ENCODE peak calls at places on chromosomes 2 and 18, in four cellular contexts. V is AG10803, K is mucosa of descending colon, S is choroid plexus epithelial cell. E is an unnamed sample.

GRCh38 chr2:70974592-70974991 is 3.8 kb upstream of the ANKRD53 start:
- DNase-seq in V (no peak), K (no peak), S (no peak), E (no peak)

GRCh38 chr2:128783193-128783671 is 464.6 kb upstream of the HS6ST1 start:
- DNase-seq in V (no peak), K (no peak), S (no peak), E (no peak)

GRCh38 chr2:172836386-172837200 is 100.9 kb downstream of the RAPGEF4 start:
- DNase-seq in V (peak; percentile 53), K (no peak), S (peak; percentile 49), E (peak; percentile 95)

GRCh38 chr18:44803019-44803650 is 122.4 kb downstream of the SETBP1 start:
- DNase-seq in V (peak; percentile 61), K (peak; percentile 78), S (peak; percentile 90), E (peak; percentile 76)

GRCh38 chr2:226716126-226716525 is 83.5 kb downstream of the IRS1 start:
- DNase-seq in V (no peak), K (no peak), S (no peak), E (no peak)

GRCh38 chr18:13136689-13137040 is 81.9 kb upstream of the LDLRAD4 start:
- DNase-seq in V (no peak), K (no peak), S (no peak), E (peak; percentile 16)

GRCh38 chr2:61350777-61351176 is 120.1 kb downstream of the USP34 start:
- DNase-seq in V (no peak), K (no peak), S (no peak), E (no peak)

GRCh38 chr2:14423145-14423906 is 209.2 kb upstream of the LRATD1 start:
- DNase-seq in V (no peak), K (no peak), S (no peak), E (no peak)

GRCh38 chr18:64713284-64713683 is 564.4 kb upstream of the LINC00305 start:
- DNase-seq in V (no peak), K (no peak), S (no peak), E (no peak)

GRCh38 chr2:128324008-128324896 is 5.6 kb upstream of the HS6ST1 start:
- DNase-seq in V (no peak), K (no peak), S (no peak), E (no peak)

GRCh38 chr2:181628590-181629585 is 28.0 kb downstream of the CERKL start:
- DNase-seq in V (no peak), K (no peak), S (no peak), E (no peak)

GRCh38 chr2:144249035-144249637 is 270.8 kb downstream of the ZEB2 start:
- DNase-seq in V (peak; percentile 27), K (no peak), S (no peak), E (peak; percentile 42)

GRCh38 chr2:39948016-39948719 is 169.1 kb upstream of the THUMPD2 start:
- DNase-seq in V (peak; percentile 58), K (no peak), S (peak; percentile 2), E (peak; percentile 12)

GRCh38 chr2:201696151-201696659 is 2.2 kb downstream of the MPP4 start:
- DNase-seq in V (peak; percentile 96), K (no peak), S (peak; percentile 73), E (peak; percentile 77)
- H3K4me3 ChIP-seq in V (no peak overlapping the region), K (no peak overlapping the region), S (no peak overlapping the region), E (no peak overlapping the region)

GRCh38 chr2:26235089-26235488 is 9.3 kb downstream of the HADHA start:
- DNase-seq in V (no peak), K (no peak), S (peak; percentile 24), E (peak; percentile 18)
- TF ChIP-seq CTCF in V (peak; percentile 28), K (no peak), S (peak; percentile 47), E (no peak)

GRCh38 chr2:44928660-44929471 is 12.6 kb upstream of the SIX3 start:
- DNase-seq in V (no peak), K (no peak), S (no peak), E (no peak)
- H3K4me3 ChIP-seq in V (no peak overlapping the region), K (no peak overlapping the region), S (no peak overlapping the region), E (no peak overlapping the region)

DNA sequence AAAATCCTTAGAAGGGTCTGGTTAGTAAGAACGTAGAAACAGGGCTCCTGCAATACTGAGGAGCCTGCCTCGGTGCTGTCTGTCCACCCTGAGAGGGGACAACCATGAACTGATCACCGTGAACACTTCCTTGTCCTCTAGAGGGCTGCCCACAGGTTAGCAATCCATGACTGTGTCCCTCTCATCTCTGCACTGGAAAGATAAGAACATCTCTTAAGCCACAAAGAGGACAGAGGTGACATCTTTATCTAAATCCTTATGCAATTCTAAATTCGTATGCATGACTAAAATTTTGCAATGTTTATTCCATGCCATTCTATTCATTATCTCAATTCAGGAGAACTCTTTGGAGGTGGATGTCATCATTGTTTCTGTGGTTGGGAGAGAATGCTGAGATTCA is 12.8 kb downstream of the EFR3B start:
- DNase-seq in V (peak; percentile 15), K (no peak), S (no peak), E (no peak)
- TF ChIP-seq CTCF in V (no peak), K (no peak), S (no peak), E (no peak)

GRCh38 chr2:46879511-46879910 is 36.1 kb downstream of the MCFD2 start:
- DNase-seq in V (no peak), K (no peak), S (no peak), E (no peak)

GRCh38 chr2:46886268-46887027 is 29.2 kb downstream of the MCFD2 start:
- DNase-seq in V (no peak), K (no peak), S (no peak), E (no peak)

GRCh38 chr2:46888421-46888952 is 27.1 kb downstream of the MCFD2 start:
- DNase-seq in V (no peak), K (no peak), S (no peak), E (no peak)

GRCh38 chr2:46887028-46887885 is 28.3 kb downstream of the MCFD2 start:
- DNase-seq in V (peak; percentile 59), K (no peak), S (peak; percentile 52), E (no peak)

GRCh38 chr2:46885376-46885775 is 30.2 kb downstream of the MCFD2 start:
- DNase-seq in V (peak; percentile 59), K (no peak), S (peak; percentile 81), E (peak; percentile 80)
- H3K4me3 ChIP-seq in V (no peak overlapping the region), K (no peak overlapping the region), S (no peak overlapping the region), E (no peak overlapping the region)

GRCh38 chr2:171160119-171160629 is 519 bp downstream of the TLK1 start:
- DNase-seq in V (peak; percentile 70), K (peak; percentile 76), S (peak; percentile 69), E (peak; percentile 68)

GRCh38 chr2:171158790-171159325 is 1.8 kb downstream of the TLK1 start:
- DNase-seq in V (no peak), K (no peak), S (no peak), E (no peak)

GRCh38 chr2:171159326-171160118 is 1.2 kb downstream of the TLK1 start:
- DNase-seq in V (peak; percentile 76), K (peak; percentile 71), S (peak; percentile 88), E (peak; percentile 81)

GRCh38 chr2:171161425-171162289 is 964 bp upstream of the TLK1 start:
- DNase-seq in V (no peak), K (no peak), S (no peak), E (no peak)

DNA sequence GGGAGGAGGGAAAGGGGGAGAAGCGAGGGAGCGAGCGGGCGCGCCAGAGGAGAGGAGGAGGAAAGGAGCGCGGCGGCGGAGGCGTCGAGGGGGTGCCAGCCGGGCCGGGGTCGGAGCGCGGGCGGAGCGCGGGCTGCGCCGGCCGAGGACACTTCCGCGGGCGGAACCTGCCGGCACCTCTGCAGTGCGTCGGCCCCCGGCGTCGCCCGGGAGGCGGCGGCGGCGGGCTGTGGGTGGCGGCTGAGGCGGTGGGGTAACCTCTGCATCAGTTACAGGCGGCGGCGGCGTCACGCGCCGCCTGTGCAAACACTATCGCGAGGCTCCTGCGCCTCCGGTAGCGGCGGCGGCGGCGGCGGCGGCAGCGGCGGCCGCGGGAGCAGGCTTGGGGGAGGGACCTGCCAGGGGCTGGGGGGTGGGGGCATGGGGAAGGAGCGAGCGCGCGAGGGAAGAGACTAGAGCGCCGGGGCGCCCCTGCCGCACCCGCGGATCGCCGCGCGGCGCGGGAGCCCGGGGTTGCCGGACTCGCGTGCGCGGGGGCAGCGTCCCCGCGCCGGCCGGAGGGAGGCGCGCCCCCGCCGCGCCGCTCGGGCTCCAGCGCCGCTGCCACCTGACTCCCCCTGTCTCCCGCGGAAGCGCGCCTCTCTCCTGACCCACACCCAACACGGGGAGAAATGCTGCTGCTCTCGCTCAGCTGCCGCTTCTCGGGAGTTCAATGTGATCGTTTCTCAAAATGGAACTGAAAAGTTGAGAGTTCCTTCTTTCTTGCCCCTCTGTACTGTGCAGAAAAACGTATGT is at the start of gene TLK1:
- DNase-seq in V (peak; percentile 69), K (peak; percentile 88), S (peak; percentile 73), E (peak; percentile 69)
- TF ChIP-seq CTCF in V (no peak), K (no peak), S (no peak), E (no peak)

GRCh38 chr2:148643421-148643820 is 1.1 kb upstream of the EPC2 start:
- DNase-seq in V (no peak), K (no peak), S (no peak), E (no peak)

GRCh38 chr2:148643998-148644884 is at the start of gene EPC2:
- DNase-seq in V (peak; percentile 75), K (peak; percentile 94), S (peak; percentile 86), E (peak; percentile 81)

GRCh38 chr2:148642891-148643416 is 1.6 kb upstream of the EPC2 start:
- DNase-seq in V (no peak), K (no peak), S (peak; percentile 95), E (peak; percentile 76)

GRCh38 chr2:148640767-148641166 is 3.8 kb upstream of the EPC2 start:
- DNase-seq in V (peak; percentile 49), K (no peak), S (peak; percentile 60), E (peak; percentile 45)

GRCh38 chr2:148642112-148642744 is 2.3 kb upstream of the EPC2 start:
- DNase-seq in V (no peak), K (no peak), S (no peak), E (no peak)
- H3K4me3 ChIP-seq in V (no peak overlapping the region), K (no peak overlapping the region), S (no peak overlapping the region), E (no peak overlapping the region)

GRCh38 chr2:164675027-164675426 is 53.7 kb upstream of the GRB14 start:
- DNase-seq in V (peak; percentile 25), K (no peak), S (no peak), E (no peak)
- TF ChIP-seq CTCF in V (no peak), K (no peak), S (no peak), E (no peak)

GRCh38 chr2:237171895-237172294 is 86.2 kb downstream of the COPS8 start:
- DNase-seq in V (no peak), K (no peak), S (no peak), E (no peak)
- H3K4me3 ChIP-seq in V (no peak overlapping the region), K (no peak overlapping the region), S (no peak overlapping the region), E (no peak overlapping the region)

E was measured in cardiac fibroblast.